ENCODE peak calls at places on chromosome 3, in six cellular contexts. H is MM.1S, T is pancreas, V is A549, I is right lobe of liver, D is coronary artery. Z is an unnamed sample.

GRCh38 chr3:150127011-150127490 is 156.4 kb upstream of the PFN2 start:
- DNase-seq in H (no peak), T (no peak), V (no peak), I (no peak), D (no peak), Z (no peak)

GRCh38 chr3:134430950-134431445 is 54.8 kb downstream of the ANAPC13 start:
- DNase-seq in H (peak), T (no peak), V (no peak), I (no peak), D (no peak), Z (peak)

GRCh38 chr3:155581579-155581978 is 163.3 kb downstream of the PLCH1 start:
- DNase-seq in H (peak), T (no peak), V (no peak), I (no peak), D (no peak), Z (no peak)

GRCh38 chr3:133595341-133595740 is 21.9 kb downstream of the CDV3 start:
- DNase-seq in H (no peak), T (no peak), V (no peak), I (no peak), D (no peak), Z (no peak)

GRCh38 chr3:188358787-188359493 is 205.0 kb downstream of the LPP start:
- DNase-seq in H (no peak), T (no peak), V (no peak), I (no peak), D (no peak), Z (peak)

GRCh38 chr3:190673157-190673556 is 159.3 kb downstream of the IL1RAP start:
- DNase-seq in H (no peak), T (no peak), V (no peak), I (no peak), D (no peak), Z (no peak)

GRCh38 chr3:95333826-95334225 is 1271.0 kb downstream of the NSUN3 start:
- DNase-seq in H (no peak), T (no peak), V (no peak), I (no peak), D (no peak), Z (no peak)

GRCh38 chr3:194497799-194498575 is 11.2 kb upstream of the ATP13A3 start:
- DNase-seq in H (no peak), T (no peak), V (no peak), I (no peak), D (no peak), Z (peak)

GRCh38 chr3:51198476-51198875 is 186.6 kb upstream of the MANF start:
- DNase-seq in H (no peak), T (no peak), V (no peak), I (no peak), D (no peak), Z (no peak)

GRCh38 chr3:194574639-194575483 is 58.4 kb downstream of the TMEM44 start:
- DNase-seq in H (no peak), T (no peak), V (no peak), I (peak), D (no peak), Z (no peak)

GRCh38 chr3:3405131-3405530 is 225.6 kb upstream of the CRBN start:
- DNase-seq in H (no peak), T (no peak), V (no peak), I (no peak), D (no peak), Z (no peak)

GRCh38 chr3:188834349-188834748 is 337.4 kb upstream of the TPRG1 start:
- DNase-seq in H (no peak), T (no peak), V (no peak), I (no peak), D (no peak), Z (no peak)

GRCh38 chr3:167675835-167676234 is 22.1 kb upstream of the WDR49 start:
- DNase-seq in H (no peak), T (no peak), V (no peak), I (no peak), D (no peak), Z (no peak)

GRCh38 chr3:169667710-169668080 is 4.2 kb upstream of the MECOM start:
- DNase-seq in H (no peak), T (no peak), V (no peak), I (no peak), D (no peak), Z (no peak)

GRCh38 chr3:143974877-143975238 is 3.2 kb downstream of the DIPK2A start:
- DNase-seq in H (no peak), T (no peak), V (no peak), I (no peak), D (no peak), Z (no peak)

DNA sequence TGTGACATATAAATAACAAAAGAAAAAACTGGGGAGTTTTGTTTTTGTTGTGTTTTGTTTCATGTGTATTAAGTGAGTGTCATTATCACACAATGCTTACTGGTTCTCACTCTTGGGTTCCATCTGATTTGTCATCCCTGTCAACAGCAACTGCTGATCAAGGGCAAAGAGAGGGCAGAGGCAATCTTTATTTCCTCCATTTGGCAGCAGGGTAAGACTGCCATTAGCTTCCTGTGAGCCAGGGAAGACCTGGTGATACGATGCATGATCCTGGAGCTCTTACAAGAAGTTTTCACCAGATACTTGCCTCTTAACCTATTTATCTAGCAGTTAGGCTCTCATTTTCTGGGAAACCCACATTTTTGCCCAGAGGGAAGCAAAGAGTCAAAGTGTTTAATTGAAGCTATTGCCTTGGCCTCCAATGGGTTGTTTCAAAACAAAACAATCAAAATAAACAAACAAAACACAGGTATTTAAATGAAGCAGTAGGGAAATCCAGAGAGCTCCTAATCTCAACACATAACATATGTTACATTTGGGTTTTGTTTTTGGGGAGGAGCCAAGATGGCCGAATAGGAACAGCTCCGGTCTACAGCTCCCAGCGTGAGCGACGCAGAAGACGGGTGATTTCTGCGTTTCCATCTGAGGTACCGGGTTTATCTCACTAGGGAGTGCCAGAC is 529.8 kb downstream of the MAGI1 start:
- DNase-seq in H (no peak), T (no peak), V (no peak), I (no peak), D (no peak), Z (no peak)
- H3K4me3 ChIP-seq in H (no peak), T (no peak), V (no peak), I (peak), D (peak), Z (no peak)

DNA sequence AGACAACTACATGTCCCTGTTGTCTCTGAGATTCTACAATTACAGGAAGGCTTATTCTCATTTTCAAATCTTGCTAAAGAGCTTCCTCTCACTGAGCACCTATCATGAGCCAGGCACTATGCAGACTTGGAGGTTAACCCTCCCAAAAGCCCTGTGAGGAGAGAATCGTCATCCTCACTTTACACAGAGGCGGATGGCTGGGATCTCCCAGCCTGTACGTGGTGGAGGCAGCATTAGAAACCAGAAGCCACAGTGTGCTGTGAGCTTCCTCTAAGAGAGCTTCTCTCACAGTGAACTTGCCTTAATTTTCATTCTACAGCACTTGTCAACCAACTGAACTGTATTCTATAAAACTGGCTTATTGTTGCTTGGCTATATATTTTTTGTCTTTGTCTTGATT is 6.1 kb upstream of the DGKG start:
- DNase-seq in H (no peak), T (no peak), V (no peak), I (no peak), D (no peak), Z (no peak)
- TF ChIP-seq CTCF in H (no peak), T (no peak), V (no peak), I (no peak), D (no peak), Z (no peak)

GRCh38 chr3:66150977-66151376 is 69.8 kb upstream of the SLC25A26 start:
- DNase-seq in H (no peak), T (no peak), V (no peak), I (no peak), D (no peak), Z (no peak)

GRCh38 chr3:66158933-66159332 is 61.9 kb upstream of the SLC25A26 start:
- DNase-seq in H (no peak), T (no peak), V (no peak), I (peak), D (no peak), Z (no peak)

GRCh38 chr3:66153471-66153870 is 67.3 kb upstream of the SLC25A26 start:
- DNase-seq in H (no peak), T (no peak), V (no peak), I (no peak), D (no peak), Z (no peak)

GRCh38 chr3:66152336-66152735 is 68.5 kb upstream of the SLC25A26 start:
- DNase-seq in H (no peak), T (no peak), V (no peak), I (no peak), D (no peak), Z (no peak)

DNA sequence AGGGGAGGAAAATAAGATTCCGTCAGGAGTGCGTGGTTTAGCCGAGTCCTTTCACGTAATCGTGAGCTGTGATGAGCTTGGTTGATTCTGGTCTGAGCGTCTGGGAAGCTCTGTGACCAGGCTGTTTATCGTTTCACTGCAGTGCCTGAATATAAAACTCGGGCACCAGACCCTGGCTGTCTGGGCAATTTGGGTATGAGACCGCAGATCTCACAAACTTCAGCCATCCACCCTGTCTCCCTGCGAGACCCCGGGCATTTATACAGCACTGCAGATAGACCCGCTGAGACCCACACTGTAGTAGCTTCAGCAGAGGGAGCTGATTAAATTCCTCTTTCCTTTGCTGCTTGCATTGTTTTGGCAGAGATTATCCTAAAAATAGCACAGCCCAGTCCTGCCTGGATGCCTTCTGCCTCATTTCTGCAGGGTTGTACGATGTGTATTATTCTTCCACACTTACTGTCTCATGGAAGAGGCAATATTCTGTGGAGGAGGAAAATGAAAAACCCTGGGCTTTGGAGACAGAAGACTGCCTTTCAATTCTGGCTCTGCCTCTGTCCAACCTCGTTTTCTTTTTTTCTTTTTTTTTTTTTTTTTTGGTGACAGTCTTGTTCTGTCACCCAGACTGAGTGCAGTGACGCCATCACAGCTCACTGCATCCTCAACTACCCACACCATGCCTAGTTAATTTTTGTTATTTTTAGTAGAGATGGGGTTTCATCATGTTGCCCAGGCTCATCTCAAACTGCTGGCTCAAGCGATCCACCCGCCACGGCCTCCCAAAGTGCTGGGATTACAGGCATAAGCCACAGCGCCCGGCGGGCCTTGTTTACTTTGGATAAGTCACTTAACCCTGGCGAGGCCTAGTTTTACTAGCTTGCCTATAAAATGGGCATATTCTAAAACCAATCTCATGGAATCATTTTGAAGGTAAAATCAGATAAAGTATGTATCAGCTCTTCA is 66.6 kb upstream of the SLC25A26 start:
- DNase-seq in H (no peak), T (no peak), V (no peak), I (no peak), D (no peak), Z (no peak)
- H3K4me3 ChIP-seq in H (no peak), T (no peak), V (no peak), I (no peak), D (peak), Z (no peak)

DNA sequence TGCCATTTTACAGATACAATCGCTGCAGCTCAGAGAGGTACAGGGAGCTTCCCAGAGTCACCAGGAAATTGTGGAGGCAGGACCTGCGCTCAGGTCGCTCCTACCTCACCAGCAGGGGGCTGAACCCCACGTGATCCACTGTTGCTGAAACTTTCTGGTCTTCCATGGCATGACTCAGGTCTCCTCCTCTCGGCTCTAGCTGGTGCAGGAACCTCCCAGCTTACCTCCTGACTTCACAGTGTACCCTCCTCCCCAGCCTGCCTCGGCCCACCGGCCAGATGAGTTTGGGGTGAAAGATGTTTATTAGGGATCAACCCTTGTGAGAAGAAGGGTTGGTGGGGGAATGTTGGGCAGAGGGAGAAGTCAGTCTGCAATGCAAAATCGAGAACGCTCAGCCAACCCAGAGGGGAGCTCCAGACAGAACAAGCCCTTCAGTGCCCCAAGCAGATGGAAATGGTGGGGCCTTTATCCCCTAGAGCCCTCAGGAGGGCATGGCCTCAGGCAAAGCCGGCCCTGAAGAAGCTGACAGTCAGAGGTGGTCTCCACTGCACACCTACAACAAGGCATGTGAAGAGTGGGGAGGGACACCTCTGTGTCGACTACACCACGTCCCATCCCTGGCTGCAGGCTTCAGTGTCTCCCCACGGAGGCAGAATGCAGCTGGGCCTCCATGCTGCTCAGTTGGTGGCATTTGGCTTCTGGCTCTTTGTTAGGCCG is 118.6 kb upstream of the PRR20G start:
- DNase-seq in H (peak), T (peak), V (peak), I (peak), D (no peak), Z (peak)
- TF ChIP-seq CTCF in H (peak), T (no peak), V (peak), I (peak), D (no peak), Z (peak)

Z was measured in GM12865.